ENCODE peak calls at places on chromosomes 13 and 19, in four cellular contexts. W, M, P and Q are unnamed samples.

GRCh38 chr13:44470623-44471562 is 97.3 kb downstream of the SERP2 start:
- DNase-seq in W (no peak), M (no peak), P (no peak), Q (no peak)

GRCh38 chr19:6039541-6040225 is 61.7 kb upstream of the RANBP3 start:
- DNase-seq in M (no peak), W (no peak), P (no peak), Q (no peak)

GRCh38 chr19:23789246-23789645 is 30.6 kb upstream of the ZNF681 start:
- DNase-seq in M (no peak), P (no peak), W (no peak), Q (no peak)

GRCh38 chr13:45092668-45093067 is 27.6 kb upstream of the GTF2F2 start:
- DNase-seq in P (no peak), W (no peak), M (no peak), Q (no peak)

GRCh38 chr13:44219808-44220544 is 153.6 kb upstream of the SERP2 start:
- DNase-seq in P (no peak), M (no peak), W (no peak), Q (no peak)

GRCh38 chr19:14150041-14150769 is 13.8 kb upstream of the ASF1B start:
- DNase-seq in W (no peak), M (no peak), P (no peak), Q (no peak)

GRCh38 chr13:99614465-99614885 is 113.2 kb downstream of the TM9SF2 start:
- DNase-seq in M (no peak), W (no peak), P (no peak), Q (no peak)

GRCh38 chr19:50288954-50289353 is 40.2 kb downstream of the KCNC3 start:
- DNase-seq in P (no peak), M (no peak), W (no peak), Q (no peak)

GRCh38 chr13:112686987-112687386 is 2.9 kb upstream of the ATP11A start:
- DNase-seq in W (no peak), M (no peak), P (no peak), Q (no peak)

GRCh38 chr19:6216996-6217751 is 62.6 kb downstream of the MLLT1 start:
- DNase-seq in W (peak; percentile 41), M (no peak), P (no peak), Q (peak; percentile 29)

GRCh38 chr19:50663280-50663790 is 14.1 kb downstream of the C19orf81 start:
- DNase-seq in P (no peak), W (no peak), M (no peak), Q (no peak)

GRCh38 chr13:46173656-46174055 is 8.3 kb downstream of the LCP1 start:
- DNase-seq in M (no peak), P (peak; percentile 30), W (no peak), Q (no peak)

GRCh38 chr19:42048992-42049391 is 21.0 kb downstream of the GRIK5 start:
- DNase-seq in W (no peak), P (no peak), M (peak; percentile 34), Q (no peak)

GRCh38 chr13:29753593-29754485 is 96.6 kb downstream of the UBL3 start:
- DNase-seq in P (no peak), M (no peak), W (no peak), Q (no peak)

GRCh38 chr13:100213576-100213975 is 124.7 kb downstream of the PCCA start:
- DNase-seq in M (no peak), P (no peak), W (no peak), Q (no peak)

GRCh38 chr19:48858984-48859710 is 9.3 kb downstream of the PLEKHA4 start:
- DNase-seq in P (peak; percentile 74), M (no peak), W (peak; percentile 60), Q (no peak)

GRCh38 chr19:12792853-12793289 is 1.6 kb downstream of the JUNB start:
- DNase-seq in W (no peak), P (peak; percentile 58), M (no peak), Q (no peak)

GRCh38 chr19:9313756-9314155 is 4.1 kb upstream of the ZNF699 start:
- DNase-seq in W (no peak), P (no peak), M (no peak), Q (no peak)

GRCh38 chr19:32828643-32829344 is 40.8 kb downstream of the SLC7A9 start:
- DNase-seq in W (no peak), P (no peak), M (no peak), Q (no peak)

GRCh38 chr13:83057119-83057518 is 825.2 kb downstream of the SLITRK1 start:
- DNase-seq in M (no peak), W (no peak), P (no peak), Q (no peak)

GRCh38 chr13:21014139-21014665 is 47.2 kb downstream of the LATS2 start:
- DNase-seq in W (no peak), M (no peak), P (no peak), Q (no peak)

GRCh38 chr19:47848871-47849473 is 10.1 kb upstream of the TPRX2 start:
- DNase-seq in M (peak; percentile 23), W (peak; percentile 19), P (no peak), Q (no peak)

GRCh38 chr13:109355875-109356428 is 430.4 kb downstream of the IRS2 start:
- DNase-seq in W (no peak), P (no peak), M (no peak), Q (no peak)

GRCh38 chr19:40165362-40165937 is 25.8 kb upstream of the MAP3K10 start:
- DNase-seq in M (peak; percentile 40), P (peak; percentile 59), W (peak; percentile 46), Q (peak; percentile 32)

GRCh38 chr13:91690944-91691343 is 292.5 kb downstream of the GPC5 start:
- DNase-seq in W (no peak), M (no peak), P (no peak), Q (no peak)

GRCh38 chr19:628168-628567 is 5.2 kb downstream of the POLRMT start:
- DNase-seq in P (no peak), W (no peak), M (no peak), Q (no peak)

GRCh38 chr19:1411255-1412191 is 4.1 kb downstream of the DAZAP1 start:
- DNase-seq in M (no peak), P (peak; percentile 58), W (peak; percentile 75), Q (peak; percentile 84)

GRCh38 chr13:24931450-24932217 is 164.3 kb upstream of the PABPC3 start:
- DNase-seq in M (no peak), P (no peak), W (no peak), Q (no peak)

GRCh38 chr19:29807178-29807577 is 4.6 kb upstream of the CCNE1 start:
- DNase-seq in P (no peak), W (no peak), M (no peak), Q (no peak)

DNA sequence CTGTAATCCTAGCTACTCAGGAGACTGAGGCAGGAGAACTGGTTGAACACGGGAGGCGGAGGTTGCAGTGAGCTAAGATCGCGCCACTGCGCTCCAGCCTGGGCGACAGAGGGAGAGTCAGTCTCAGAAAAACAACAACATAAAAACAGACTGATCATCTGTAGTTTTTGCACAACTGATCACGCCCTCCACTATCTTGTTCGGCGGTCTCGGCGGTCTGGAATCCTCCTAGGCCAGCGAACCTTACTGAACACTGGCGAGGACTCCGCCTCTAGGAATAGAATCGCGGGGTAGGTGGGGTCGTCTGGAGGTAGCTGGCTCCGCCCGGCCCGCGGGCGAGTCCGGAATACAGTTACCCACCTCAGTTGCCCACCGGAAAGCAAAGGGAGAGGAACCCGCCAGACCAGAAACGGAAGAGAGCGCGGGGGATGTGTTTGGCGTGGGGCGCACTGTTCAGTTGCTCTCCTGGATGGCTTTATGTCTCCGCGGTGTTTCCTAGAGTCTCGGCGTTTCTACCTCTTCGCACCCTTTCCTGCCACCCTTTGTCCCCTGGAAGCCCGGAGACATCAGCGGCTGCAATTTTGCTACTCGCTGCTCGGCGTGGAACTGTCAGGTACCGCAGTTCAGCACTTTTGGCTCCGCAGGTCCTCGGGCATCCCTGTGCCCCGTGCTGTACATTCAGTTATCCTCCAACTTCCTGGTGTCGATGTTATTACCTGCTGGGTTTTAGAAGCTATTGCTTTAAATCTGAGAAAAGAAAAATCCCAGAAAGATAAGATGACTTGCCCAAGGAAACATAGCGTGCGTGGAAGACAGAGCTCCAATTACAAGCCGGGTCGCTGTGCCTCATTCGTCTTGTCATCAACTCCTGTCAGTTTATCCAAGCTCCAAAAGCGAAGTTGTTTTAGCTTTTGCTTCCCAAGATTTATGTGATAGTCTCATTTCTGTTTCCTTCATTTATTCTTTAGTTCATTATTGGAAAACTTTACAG is 24.9 kb upstream of the HNRNPA1L2 start:
- DNase-seq in P (peak; percentile 81), W (peak; percentile 70), M (peak; percentile 88), Q (peak; percentile 80)
- H3K27ac ChIP-seq in P (peak overlapping the region; percentile 79), W (peak overlapping the region; percentile 86), M (peak overlapping the region; percentile 51), Q (peak overlapping the region; percentile 81)

GRCh38 chr13:54614729-54615128 is 1586.1 kb downstream of the OLFM4 start:
- DNase-seq in P (no peak), M (no peak), W (no peak), Q (no peak)
- H3K4me1 ChIP-seq in P (no peaks in the 10 kb centered on the region), M (no peaks in the 10 kb centered on the region), W (no peaks in the 10 kb centered on the region), Q (no peaks in the 10 kb centered on the region)

DNA sequence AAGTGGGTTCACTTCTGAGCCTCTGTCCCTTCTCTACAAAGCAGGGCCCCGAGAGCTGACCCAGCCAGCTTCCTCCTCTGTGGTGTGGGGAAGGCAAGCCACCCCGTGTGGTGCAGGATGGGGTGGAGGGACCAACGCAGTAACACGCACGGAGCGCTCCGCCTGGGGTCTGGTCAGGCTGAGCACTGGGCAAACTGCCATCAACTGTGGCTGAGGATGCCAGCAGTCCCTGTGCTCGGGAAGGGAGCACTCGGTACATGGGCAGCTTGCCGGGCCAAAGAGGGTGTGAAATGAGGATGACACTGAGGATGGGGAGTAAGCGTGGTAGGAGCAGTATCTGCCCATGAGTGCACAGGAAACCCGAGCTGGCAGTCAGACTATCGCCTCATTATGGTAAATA is 7.6 kb upstream of the GMIP start:
- DNase-seq in W (peak; percentile 67), P (no peak), M (no peak), Q (peak; percentile 73)
- H3K27ac ChIP-seq in W (no peak overlapping the region), P (no peak overlapping the region), M (no peak overlapping the region), Q (no peak overlapping the region)

GRCh38 chr13:40969169-40969901 is 49.8 kb downstream of the ELF1 start:
- DNase-seq in P (no peak), M (no peak), W (no peak), Q (no peak)
- H3K4me1 ChIP-seq in P (peaks cover 100% of the 10 kb centered on the region), M (peaks cover 3% of the 10 kb centered on the region), W (peaks cover 97% of the 10 kb centered on the region), Q (peaks cover 86% of the 10 kb centered on the region)